ENCODE peak calls at places on chromosomes 12 and 14, in eight cellular contexts. Y, V, C, Z, U, J, M and W are unnamed samples.
A peak's percentile ranks its signal among the peaks of the same experiment; 100 is the strongest.

GRCh38 chr12:57079821-57080220 is 1.2 kb upstream of the NEMP1 start:
- DNase-seq in M (no peak), C (no peak), J (no peak), U (no peak), Z (no peak), V (no peak), Y (no peak), W (no peak)

GRCh38 chr12:96112733-96113132 is 77.3 kb upstream of the LTA4H start:
- DNase-seq in J (no peak), C (no peak), M (no peak), V (no peak), Y (no peak), Z (no peak), U (no peak), W (no peak)

GRCh38 chr14:81449114-81449513 is 49.0 kb upstream of the STON2 start:
- DNase-seq in U (peak; percentile 84), M (no peak), C (no peak), Y (peak; percentile 76), Z (no peak), V (no peak), J (peak; percentile 37), W (no peak)

GRCh38 chr12:106594447-106594846 is 11.6 kb downstream of the RFX4 start:
- DNase-seq in J (no peak), C (no peak), Y (no peak), U (peak; percentile 42), Z (no peak), V (no peak), M (no peak), W (no peak)

GRCh38 chr12:93376436-93377251 is 1.1 kb upstream of the NUDT4 start:
- DNase-seq in U (peak; percentile 81), Z (no peak), J (peak; percentile 39), V (peak; percentile 74), M (no peak), C (peak; percentile 62), Y (no peak), W (peak; percentile 62)

GRCh38 chr12:75606146-75606545 is 94.7 kb upstream of the KRR1 start:
- DNase-seq in J (no peak), M (no peak), Z (no peak), U (no peak), Y (no peak), V (no peak), C (no peak), W (no peak)

GRCh38 chr14:99522457-99522891 is 41.3 kb downstream of the CCNK start:
- DNase-seq in C (no peak), M (no peak), Z (no peak), Y (peak; percentile 54), V (no peak), J (peak; percentile 4), U (peak; percentile 69), W (peak; percentile 56)

GRCh38 chr12:121894633-121895032 is 6.0 kb downstream of the PSMD9 start:
- DNase-seq in U (peak; percentile 54), V (no peak), J (no peak), M (no peak), Y (no peak), Z (no peak), C (no peak), W (peak; percentile 54)

GRCh38 chr12:98418357-98419075 is 96.9 kb upstream of the TMPO start:
- DNase-seq in U (peak; percentile 95), C (no peak), M (no peak), Y (peak; percentile 86), J (peak; percentile 95), V (peak; percentile 93), Z (no peak), W (peak; percentile 98)

GRCh38 chr12:117151195-117152031 is 38.9 kb downstream of the FBXO21 start:
- DNase-seq in M (no peak), U (peak; percentile 90), V (peak; percentile 54), Z (no peak), J (peak; percentile 61), Y (peak; percentile 79), C (peak; percentile 70), W (peak; percentile 84)

GRCh38 chr14:24378327-24378726 is 10.3 kb downstream of the NFATC4 start:
- DNase-seq in Y (no peak), C (no peak), M (no peak), J (no peak), Z (no peak), V (no peak), U (no peak), W (no peak)

GRCh38 chr14:34710744-34711143 is 3.6 kb downstream of the CFL2 start:
- DNase-seq in V (no peak), U (no peak), Y (no peak), C (no peak), J (no peak), Z (no peak), M (no peak), W (no peak)

GRCh38 chr14:56874375-56874774 is 64.1 kb upstream of the OTX2 start:
- DNase-seq in C (no peak), Z (no peak), J (peak; percentile 4), Y (no peak), U (no peak), M (no peak), V (no peak), W (peak; percentile 48)

GRCh38 chr14:42872775-42873174 is 1266.1 kb downstream of the LRFN5 start:
- DNase-seq in M (no peak), Y (no peak), U (no peak), Z (no peak), V (no peak), C (no peak), J (no peak), W (no peak)

GRCh38 chr14:93911975-93912374 is 15.2 kb upstream of the FAM181A start:
- DNase-seq in M (no peak), J (no peak), V (no peak), Z (no peak), Y (peak; percentile 36), U (no peak), C (no peak), W (no peak)

DNA sequence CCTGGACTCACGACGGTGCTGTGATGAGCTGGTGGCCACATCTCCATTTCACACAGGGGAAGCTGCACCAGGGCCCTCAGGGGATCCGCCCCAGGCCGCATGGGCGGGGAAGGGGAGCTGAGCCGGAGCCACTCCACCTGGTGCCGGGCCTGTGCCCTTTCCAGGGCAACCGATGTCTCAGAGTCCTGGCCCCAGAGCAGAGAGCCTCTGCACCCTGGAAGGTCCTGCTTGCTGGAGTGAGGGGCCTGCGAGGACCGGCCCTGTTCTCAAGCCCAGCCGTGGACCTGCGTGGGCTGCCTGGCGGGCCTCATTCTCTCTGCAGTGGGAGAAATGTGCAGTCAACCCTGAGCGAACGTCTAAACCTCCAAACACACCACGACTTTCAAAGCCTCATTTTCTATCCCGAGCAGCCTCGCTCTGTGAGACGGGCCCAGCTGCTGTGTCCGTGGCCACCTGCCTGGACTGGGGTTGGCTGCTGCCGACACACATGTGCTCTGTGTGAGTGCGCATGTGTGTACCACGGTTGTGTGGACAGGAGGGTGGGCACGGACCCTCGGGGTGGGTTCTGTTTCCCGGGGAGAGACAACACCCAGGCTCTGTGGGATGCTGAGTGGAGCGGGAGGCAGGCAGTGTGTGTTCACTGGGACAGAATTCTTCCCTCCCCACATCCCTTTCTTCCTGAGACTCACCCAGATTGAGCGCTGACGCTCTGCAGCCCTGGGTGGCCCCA is 163.5 kb downstream of the KIF26A start:
- DNase-seq in Z (no peak), J (no peak), V (no peak), U (peak; percentile 37), M (no peak), C (no peak), Y (peak; percentile 41), W (no peak)
- H3K27ac ChIP-seq in Z (no peak overlapping the region), J (no peak overlapping the region), V (no peak overlapping the region), U (no peak overlapping the region), M (no peak overlapping the region), C (no peak overlapping the region), Y (no peak overlapping the region), W (no peak overlapping the region)

DNA sequence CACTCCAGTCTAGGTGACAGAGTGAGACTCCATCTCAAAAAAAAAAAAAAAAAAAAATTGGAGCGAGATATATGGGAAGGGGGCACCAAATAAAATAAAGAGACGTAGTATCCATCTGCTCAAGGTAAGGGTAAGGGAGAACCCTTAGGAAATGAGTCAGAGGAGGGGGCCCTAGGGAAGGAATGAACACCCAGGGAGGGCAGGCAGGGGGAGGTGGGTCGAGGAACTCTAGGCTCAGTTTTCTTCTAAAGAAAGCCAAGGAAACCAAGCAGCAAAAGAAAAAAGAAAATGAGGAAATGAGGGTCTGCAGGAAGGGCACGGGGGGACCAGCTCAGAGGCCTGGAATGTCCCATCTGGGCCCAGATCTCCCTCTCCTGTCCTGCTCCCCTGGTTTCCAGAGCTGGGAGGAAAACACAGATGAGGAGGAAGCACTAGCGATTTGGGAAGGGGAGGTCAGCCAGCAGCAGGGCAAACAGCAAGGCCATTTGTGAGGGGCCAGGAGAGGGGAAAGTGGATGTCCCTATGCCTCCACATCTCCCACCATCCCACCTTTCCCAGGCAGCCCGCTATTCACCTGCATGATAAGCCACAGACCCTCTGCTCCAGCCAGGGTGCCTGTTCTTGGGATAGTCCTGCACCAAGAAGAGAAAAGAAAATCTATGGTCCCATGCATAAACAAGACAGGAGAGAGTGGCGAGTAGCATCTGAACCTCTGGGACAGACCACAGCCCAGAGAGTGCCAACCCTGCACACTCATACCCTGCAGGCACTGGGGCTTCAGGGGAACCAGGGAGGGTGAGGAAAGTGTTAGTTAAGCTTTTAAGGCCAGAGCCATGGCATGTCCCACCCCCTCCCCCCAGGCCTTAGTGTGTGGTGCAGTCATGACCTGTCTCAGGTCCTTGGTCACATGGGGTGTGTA is 11.9 kb downstream of the SPRYD3 start:
- DNase-seq in U (peak; percentile 55), M (no peak), J (no peak), V (no peak), Z (no peak), C (no peak), Y (no peak), W (peak; percentile 18)
- H3K4me1 ChIP-seq in U (peaks cover 22% of the 10 kb centered on the region), M (no peaks in the 10 kb centered on the region), J (peaks cover 76% of the 10 kb centered on the region), V (peaks cover 16% of the 10 kb centered on the region), Z (peaks cover 11% of the 10 kb centered on the region), C (peaks cover 5% of the 10 kb centered on the region), Y (peaks cover 23% of the 10 kb centered on the region), W (peaks cover 43% of the 10 kb centered on the region)

GRCh38 chr12:62862259-62862881 is 72.6 kb downstream of the PPM1H start:
- DNase-seq in V (no peak), Z (no peak), U (no peak), Y (no peak), M (no peak), C (no peak), J (no peak), W (peak; percentile 23)
- H3K4me3 ChIP-seq in V (no peak overlapping the region), Z (no peak overlapping the region), U (no peak overlapping the region), Y (no peak overlapping the region), M (no peak overlapping the region), C (no peak overlapping the region), J (no peak overlapping the region), W (no peak overlapping the region)

GRCh38 chr14:95106966-95107365 is 50.4 kb downstream of the DICER1 start:
- DNase-seq in V (no peak), Y (no peak), U (no peak), J (no peak), C (no peak), M (no peak), Z (no peak), W (no peak)
- H3K27ac ChIP-seq in V (no peak overlapping the region), Y (no peak overlapping the region), U (no peak overlapping the region), J (no peak overlapping the region), C (no peak overlapping the region), M (no peak overlapping the region), Z (no peak overlapping the region), W (no peak overlapping the region)